ENCODE peak calls at places on chromosomes 13 and 19, in seven cellular contexts. One of them, this sample, is unnamed.

GRCh38 chr19:50723069-50723468 is at the start of gene CLEC11A:
- DNase-seq in AG04450: peak
- DNase-seq in kidney tubule cell: no peak
- DNase-seq in CD8-positive, alpha-beta T cell: no peak
- DNase-seq in GM06990: no peak
- DNase-seq in EL: peak
- DNase-seq in CD4-positive, CD25-positive, alpha-beta regulatory T cell: no peak
- DNase-seq in this sample: peak

GRCh38 chr19:8333771-8334457 is 9.1 kb downstream of the KANK3 start:
- DNase-seq in AG04450: no peak
- DNase-seq in CD4-positive, CD25-positive, alpha-beta regulatory T cell: no peak
- DNase-seq in kidney tubule cell: no peak
- DNase-seq in CD8-positive, alpha-beta T cell: no peak
- DNase-seq in EL: no peak
- DNase-seq in GM06990: no peak
- DNase-seq in this sample: no peak

GRCh38 chr13:89783221-89783755 is 1564.2 kb upstream of the MIR17HG start:
- DNase-seq in CD8-positive, alpha-beta T cell: no peak
- DNase-seq in AG04450: no peak
- DNase-seq in CD4-positive, CD25-positive, alpha-beta regulatory T cell: no peak
- DNase-seq in GM06990: no peak
- DNase-seq in kidney tubule cell: peak
- DNase-seq in EL: no peak
- DNase-seq in this sample: no peak

GRCh38 chr19:48249502-48250014 is 6.2 kb downstream of the CARD8 start:
- DNase-seq in EL: no peak
- DNase-seq in CD8-positive, alpha-beta T cell: peak
- DNase-seq in CD4-positive, CD25-positive, alpha-beta regulatory T cell: peak
- DNase-seq in GM06990: peak
- DNase-seq in kidney tubule cell: no peak
- DNase-seq in AG04450: no peak
- DNase-seq in this sample: no peak

GRCh38 chr19:48491793-48492123 is 19.9 kb downstream of the LMTK3 start:
- DNase-seq in GM06990: no peak
- DNase-seq in kidney tubule cell: no peak
- DNase-seq in AG04450: no peak
- DNase-seq in CD8-positive, alpha-beta T cell: no peak
- DNase-seq in CD4-positive, CD25-positive, alpha-beta regulatory T cell: no peak
- DNase-seq in EL: no peak
- DNase-seq in this sample: no peak

GRCh38 chr19:2587001-2587719 is 111.2 kb downstream of the GADD45B start:
- DNase-seq in kidney tubule cell: no peak
- DNase-seq in CD4-positive, CD25-positive, alpha-beta regulatory T cell: no peak
- DNase-seq in EL: no peak
- DNase-seq in CD8-positive, alpha-beta T cell: no peak
- DNase-seq in GM06990: no peak
- DNase-seq in AG04450: no peak
- DNase-seq in this sample: no peak

GRCh38 chr13:113869263-113869662 is 5.4 kb upstream of the GAS6 start:
- DNase-seq in AG04450: no peak
- DNase-seq in GM06990: no peak
- DNase-seq in EL: no peak
- DNase-seq in kidney tubule cell: no peak
- DNase-seq in CD4-positive, CD25-positive, alpha-beta regulatory T cell: no peak
- DNase-seq in CD8-positive, alpha-beta T cell: no peak
- DNase-seq in this sample: no peak

GRCh38 chr13:20489185-20489820 is 36.4 kb downstream of the CRYL1 start:
- DNase-seq in kidney tubule cell: peak
- DNase-seq in GM06990: no peak
- DNase-seq in EL: no peak
- DNase-seq in AG04450: no peak
- DNase-seq in CD4-positive, CD25-positive, alpha-beta regulatory T cell: peak
- DNase-seq in CD8-positive, alpha-beta T cell: no peak
- DNase-seq in this sample: no peak

GRCh38 chr13:64371045-64371444 is 2859.1 kb downstream of the PCDH9 start:
- DNase-seq in CD4-positive, CD25-positive, alpha-beta regulatory T cell: no peak
- DNase-seq in AG04450: no peak
- DNase-seq in kidney tubule cell: peak
- DNase-seq in CD8-positive, alpha-beta T cell: no peak
- DNase-seq in EL: peak
- DNase-seq in GM06990: no peak
- DNase-seq in this sample: no peak

GRCh38 chr13:27954406-27954851 is 14.7 kb downstream of the CDX2 start:
- DNase-seq in AG04450: no peak
- DNase-seq in GM06990: no peak
- DNase-seq in CD8-positive, alpha-beta T cell: no peak
- DNase-seq in kidney tubule cell: peak
- DNase-seq in CD4-positive, CD25-positive, alpha-beta regulatory T cell: no peak
- DNase-seq in EL: peak
- DNase-seq in this sample: no peak

GRCh38 chr13:44230736-44231135 is 142.9 kb upstream of the SERP2 start:
- DNase-seq in CD8-positive, alpha-beta T cell: no peak
- DNase-seq in kidney tubule cell: no peak
- DNase-seq in GM06990: no peak
- DNase-seq in CD4-positive, CD25-positive, alpha-beta regulatory T cell: no peak
- DNase-seq in AG04450: no peak
- DNase-seq in EL: peak
- DNase-seq in this sample: no peak